ENCODE peak calls at places on chromosome 11, in seven cellular contexts. T is OCI-LY7; R is RWPE2; V is psoas muscle; H is tibial artery; Q is BE2C; Y is CD8-positive, alpha-beta memory T cell. X is an unnamed sample.

GRCh38 chr11:62245271-62245753 is 3.3 kb downstream of the SCGB1D2 start:
- DNase-seq in T (peak; percentile 24), R (no peak), V (no peak), H (no peak), Q (peak; percentile 10), Y (no peak), X (no peak)

GRCh38 chr11:47514825-47515647 is 37.9 kb downstream of the CELF1 start:
- DNase-seq in T (no peak), R (no peak), V (no peak), H (no peak), Q (no peak), Y (no peak), X (no peak)

GRCh38 chr11:92911478-92911877 is 58.0 kb upstream of the MTNR1B start:
- DNase-seq in T (no peak), R (no peak), V (no peak), H (no peak), Q (no peak), Y (no peak), X (no peak)

GRCh38 chr11:134761361-134761760 is 349.3 kb upstream of the B3GAT1 start:
- DNase-seq in T (no peak), R (no peak), V (no peak), H (no peak), Q (no peak), Y (no peak), X (no peak)

GRCh38 chr11:16511109-16511806 is 154.9 kb upstream of the SOX6 start:
- DNase-seq in T (no peak), R (no peak), V (no peak), H (no peak), Q (no peak), Y (no peak), X (no peak)

GRCh38 chr11:114166897-114167323 is 107.4 kb downstream of the ZBTB16 start:
- DNase-seq in T (peak; percentile 28), R (no peak), V (no peak), H (no peak), Q (peak; percentile 28), Y (peak; percentile 30), X (no peak)

GRCh38 chr11:76629853-76630599 is 40.5 kb downstream of the LRRC32 start:
- DNase-seq in T (no peak), R (no peak), V (peak; percentile 63), H (peak; percentile 84), Q (no peak), Y (no peak), X (no peak)

GRCh38 chr11:79054636-79055035 is 386.2 kb downstream of the TENM4 start:
- DNase-seq in T (no peak), R (no peak), V (no peak), H (no peak), Q (no peak), Y (no peak), X (no peak)

GRCh38 chr11:29343465-29344333 is 673.1 kb downstream of the KCNA4 start:
- DNase-seq in T (peak; percentile 58), R (peak; percentile 44), V (peak; percentile 31), H (peak; percentile 22), Q (peak; percentile 54), Y (no peak), X (peak; percentile 27)

GRCh38 chr11:117606211-117606610 is 190.8 kb downstream of the DSCAML1 start:
- DNase-seq in T (no peak), R (no peak), V (no peak), H (no peak), Q (no peak), Y (no peak), X (no peak)

GRCh38 chr11:126585388-126586302 is 230.2 kb downstream of the ST3GAL4 start:
- DNase-seq in T (no peak), R (peak; percentile 73), V (peak; percentile 58), H (peak; percentile 79), Q (peak; percentile 69), Y (no peak), X (no peak)

GRCh38 chr11:69541501-69542313 is 60.2 kb downstream of the LINC01488 start:
- DNase-seq in T (no peak), R (no peak), V (no peak), H (no peak), Q (no peak), Y (no peak), X (no peak)

GRCh38 chr11:21105196-21105917 is 436.0 kb downstream of the NELL1 start:
- DNase-seq in T (no peak), R (no peak), V (no peak), H (no peak), Q (no peak), Y (no peak), X (no peak)

GRCh38 chr11:122601131-122602125 is 54.1 kb upstream of the UBASH3B start:
- DNase-seq in T (no peak), R (no peak), V (no peak), H (no peak), Q (no peak), Y (no peak), X (no peak)

GRCh38 chr11:98545544-98546175 is 475.1 kb upstream of the CNTN5 start:
- DNase-seq in T (no peak), R (no peak), V (no peak), H (no peak), Q (no peak), Y (no peak), X (no peak)

GRCh38 chr11:27254744-27255446 is 108.1 kb downstream of the CCDC34 start:
- DNase-seq in T (no peak), R (no peak), V (no peak), H (no peak), Q (no peak), Y (no peak), X (no peak)

GRCh38 chr11:63710476-63711217 is 29.3 kb downstream of the RTN3 start:
- DNase-seq in T (no peak), R (no peak), V (no peak), H (no peak), Q (no peak), Y (no peak), X (no peak)

GRCh38 chr11:69637956-69638871 is 2.7 kb upstream of the CCND1 start:
- DNase-seq in T (no peak), R (peak; percentile 67), V (no peak), H (peak; percentile 52), Q (peak; percentile 74), Y (no peak), X (no peak)

GRCh38 chr11:73156114-73156513 is 14.0 kb upstream of the FCHSD2 start:
- DNase-seq in T (no peak), R (no peak), V (no peak), H (no peak), Q (no peak), Y (no peak), X (no peak)
- H3K4me1 ChIP-seq in T (peaks cover 91% of the 10 kb centered on the region), R (no peaks in the 10 kb centered on the region), V (peaks cover 51% of the 10 kb centered on the region), H (peaks cover 56% of the 10 kb centered on the region), Q (peaks cover 4% of the 10 kb centered on the region), Y (peaks cover 47% of the 10 kb centered on the region), X (peaks cover 53% of the 10 kb centered on the region)

DNA sequence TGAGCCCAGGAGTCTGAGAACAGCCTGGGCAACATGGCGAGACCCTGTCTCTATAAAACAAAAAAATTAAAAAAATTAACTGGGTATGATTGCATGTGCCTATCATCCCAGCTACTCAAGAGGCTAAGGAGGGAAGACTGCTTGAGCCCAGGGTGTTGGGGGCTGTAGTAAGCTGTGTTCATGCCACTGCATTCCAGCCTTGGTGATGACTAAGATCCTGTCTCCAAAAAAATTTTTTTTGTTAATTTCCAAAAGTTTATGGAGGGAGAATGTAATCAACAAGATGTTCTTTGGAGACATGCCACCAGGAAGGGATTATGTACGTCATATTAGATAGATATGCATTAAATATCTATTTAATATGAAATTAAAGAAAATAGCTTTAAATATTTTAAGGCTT is 267.5 kb downstream of the SBF2 start:
- DNase-seq in T (no peak), R (no peak), V (no peak), H (no peak), Q (no peak), Y (no peak), X (no peak)
- H3K4me3 ChIP-seq in T (no peak overlapping the region), R (no peak overlapping the region), V (no peak overlapping the region), H (no peak overlapping the region), Q (no peak overlapping the region), Y (no peak overlapping the region), X (no peak overlapping the region)

DNA sequence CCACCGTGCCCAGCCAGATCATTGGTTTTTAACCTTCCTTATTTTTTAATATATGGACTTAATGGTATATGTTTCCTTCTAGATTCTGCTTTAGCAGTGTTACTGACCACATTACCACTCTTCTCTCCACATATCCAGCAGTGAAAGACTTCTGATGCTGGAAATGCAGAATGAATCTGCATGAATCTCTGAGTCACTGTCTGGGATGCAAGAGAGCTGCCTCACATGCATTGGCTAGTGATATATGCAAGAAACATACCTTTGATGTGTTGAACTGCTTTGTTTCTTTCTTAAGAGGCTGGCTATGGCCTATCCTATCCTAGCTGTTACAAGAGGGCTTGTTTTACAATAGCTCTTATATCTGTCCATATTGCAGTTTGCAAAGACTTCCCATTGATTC is 16.6 kb upstream of the AMPD3 start:
- DNase-seq in T (no peak), R (no peak), V (no peak), H (no peak), Q (no peak), Y (no peak), X (no peak)
- H3K4me1 ChIP-seq in T (peaks cover 22% of the 10 kb centered on the region), R (no peaks in the 10 kb centered on the region), V (peaks cover 5% of the 10 kb centered on the region), H (peaks cover 4% of the 10 kb centered on the region), Q (no peaks in the 10 kb centered on the region), Y (peaks cover 10% of the 10 kb centered on the region), X (peaks cover 5% of the 10 kb centered on the region)

GRCh38 chr11:819943-820649 is 1.4 kb downstream of the PNPLA2 start:
- DNase-seq in T (peak; percentile 92), R (peak; percentile 93), V (peak; percentile 88), H (peak; percentile 93), Q (peak; percentile 61), Y (peak; percentile 95), X (peak; percentile 96)

GRCh38 chr11:823441-824291 is 4.1 kb upstream of the CRACR2B start:
- DNase-seq in T (no peak), R (no peak), V (no peak), H (no peak), Q (no peak), Y (no peak), X (no peak)

GRCh38 chr11:819129-819931 is 616 bp downstream of the PNPLA2 start:
- DNase-seq in T (peak; percentile 95), R (no peak), V (peak; percentile 95), H (peak; percentile 89), Q (peak; percentile 87), Y (peak; percentile 90), X (peak; percentile 91)

GRCh38 chr11:820655-821512 is 2.2 kb downstream of the PNPLA2 start:
- DNase-seq in T (no peak), R (no peak), V (peak; percentile 90), H (peak; percentile 91), Q (no peak), Y (no peak), X (no peak)

DNA sequence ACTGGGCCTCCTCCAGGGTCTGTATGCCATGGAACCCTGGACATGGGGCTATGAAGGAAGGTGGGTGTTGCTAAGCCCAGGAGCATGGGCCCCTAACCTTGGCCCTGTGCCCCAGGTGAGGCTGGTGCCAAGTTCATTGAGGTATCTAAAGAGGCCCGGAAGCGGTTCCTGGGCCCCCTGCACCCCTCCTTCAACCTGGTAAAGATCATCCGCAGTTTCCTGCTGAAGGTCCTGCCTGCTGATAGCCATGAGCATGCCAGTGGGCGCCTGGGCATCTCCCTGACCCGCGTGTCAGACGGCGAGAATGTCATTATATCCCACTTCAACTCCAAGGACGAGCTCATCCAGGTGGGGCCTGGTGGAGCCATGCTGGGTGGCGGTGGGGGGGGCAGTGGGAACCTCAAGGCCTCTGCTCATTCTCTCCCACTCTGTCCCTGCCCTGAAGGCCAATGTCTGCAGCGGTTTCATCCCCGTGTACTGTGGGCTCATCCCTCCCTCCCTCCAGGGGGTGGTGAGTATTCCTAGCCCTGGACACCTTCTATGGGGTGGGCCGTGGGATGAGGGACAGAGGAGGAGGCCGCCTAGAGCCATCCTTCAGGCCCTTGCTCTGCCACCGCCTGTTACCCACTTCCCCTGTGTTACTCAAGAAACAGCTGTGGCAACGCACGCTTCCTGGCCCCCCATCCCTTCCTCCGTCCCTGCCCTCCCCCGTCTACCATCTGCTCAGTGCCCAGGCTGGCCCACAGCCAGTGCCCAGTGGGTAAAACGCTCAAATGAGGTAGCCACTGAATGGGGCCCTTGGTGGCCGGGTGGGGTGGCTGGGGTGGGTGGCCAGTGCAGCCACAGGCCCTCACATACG is 3.0 kb downstream of the PNPLA2 start:
- DNase-seq in T (no peak), R (no peak), V (peak; percentile 57), H (peak; percentile 65), Q (no peak), Y (no peak), X (no peak)
- H3K4me3 ChIP-seq in T (no peak overlapping the region), R (no peak overlapping the region), V (peak overlapping the region; percentile 88), H (peak overlapping the region; percentile 88), Q (no peak overlapping the region), Y (no peak overlapping the region), X (no peak overlapping the region)